ENCODE peak calls at places on chromosomes 11 and 22, in five cellular contexts. J is stimulated activated CD4-positive, alpha-beta T cell treated with anti-CD3 and anti-CD28 coated beads, Interleukin-1b, Interleukin-23, amount 100 ng/mL, for 24 hours; D is DMS 273 treated with DMSO at 0.1 percent for 48 hours; V is stimulated activated naive CD4-positive, alpha-beta T cell; M is ELR. O is an unnamed sample.

GRCh38 chr11:112310867-112311266 is 50.2 kb upstream of the PLET1 start:
- DNase-seq in J (no peak), D (no peak), V (no peak), M (no peak), O (no peak)

GRCh38 chr11:210803-211180 is 3.3 kb downstream of the RIC8A start:
- DNase-seq in J (no peak), D (no peak), V (no peak), M (no peak), O (no peak)

GRCh38 chr22:17133137-17133536 is 12.0 kb upstream of the TMEM121B start:
- DNase-seq in J (no peak), D (no peak), V (no peak), M (no peak), O (no peak)

GRCh38 chr11:86978756-86979608 is 23.8 kb upstream of the FZD4 start:
- DNase-seq in J (no peak), D (no peak), V (no peak), M (peak), O (no peak)

GRCh38 chr11:130189492-130190210 is 30.1 kb downstream of the ST14 start:
- DNase-seq in J (no peak), D (no peak), V (no peak), M (no peak), O (no peak)

GRCh38 chr22:17269607-17270261 is 50.5 kb upstream of the ADA2 start:
- DNase-seq in J (no peak), D (peak), V (no peak), M (no peak), O (no peak)

GRCh38 chr22:22400099-22400498 is 108.4 kb downstream of the ZNF280B start:
- DNase-seq in J (no peak), D (no peak), V (no peak), M (no peak), O (no peak)

GRCh38 chr11:26946209-26946828 is 47.6 kb upstream of the FIBIN start:
- DNase-seq in J (no peak), D (no peak), V (no peak), M (peak), O (no peak)

GRCh38 chr11:68932358-68932757 is 28.7 kb downstream of the IGHMBP2 start:
- DNase-seq in J (no peak), D (no peak), V (no peak), M (no peak), O (no peak)

GRCh38 chr11:73493838-73494598 is 103.9 kb downstream of the FAM168A start:
- DNase-seq in J (no peak), D (no peak), V (no peak), M (peak), O (no peak)

GRCh38 chr11:111452146-111452545 is 60.0 kb downstream of the BTG4 start:
- DNase-seq in J (no peak), D (no peak), V (no peak), M (peak), O (no peak)

GRCh38 chr11:61134801-61135257 is 26.4 kb downstream of the VPS37C start:
- DNase-seq in J (no peak), D (no peak), V (no peak), M (no peak), O (no peak)

GRCh38 chr11:105903113-105903512 is 118.9 kb downstream of the MSANTD4 start:
- DNase-seq in J (no peak), D (no peak), V (no peak), M (no peak), O (no peak)